ENCODE peak calls at places on chromosomes 7 and 10, in eight cellular contexts. Y, G, E, V, L, S, U and A are unnamed samples.

GRCh38 chr10:35074266-35074665 is 15.9 kb downstream of the CUL2 start:
- DNase-seq in Y (no peak), G (no peak), E (no peak), V (no peak), L (no peak), S (no peak), U (no peak), A (no peak)

GRCh38 chr10:132206377-132206745 is 19.6 kb downstream of the DPYSL4 start:
- DNase-seq in Y (no peak), G (no peak), E (no peak), V (no peak), L (no peak), S (no peak), U (no peak), A (no peak)

GRCh38 chr7:116547347-116547746 is 22.5 kb downstream of the CAV1 start:
- DNase-seq in Y (no peak), G (no peak), E (no peak), V (no peak), L (no peak), S (peak), U (no peak), A (no peak)

GRCh38 chr10:93997546-93997945 is 3.8 kb downstream of the PLCE1 start:
- DNase-seq in Y (no peak), G (no peak), E (no peak), V (no peak), L (no peak), S (no peak), U (no peak), A (no peak)

GRCh38 chr10:57959318-57960003 is 308.2 kb downstream of the IPMK start:
- DNase-seq in Y (no peak), G (no peak), E (no peak), V (no peak), L (no peak), S (no peak), U (no peak), A (no peak)

GRCh38 chr10:104796817-104797216 is 155.7 kb downstream of the SORCS3 start:
- DNase-seq in Y (no peak), G (no peak), E (no peak), V (no peak), L (no peak), S (no peak), U (no peak), A (no peak)

GRCh38 chr7:12540850-12541249 is 29.7 kb upstream of the SCIN start:
- DNase-seq in Y (no peak), G (no peak), E (no peak), V (no peak), L (no peak), S (no peak), U (no peak), A (no peak)

GRCh38 chr7:2011266-2012043 is 221.3 kb downstream of the MAD1L1 start:
- DNase-seq in Y (no peak), G (no peak), E (no peak), V (no peak), L (no peak), S (no peak), U (peak), A (no peak)

GRCh38 chr10:60718891-60719290 is 59.4 kb upstream of the CDK1 start:
- DNase-seq in Y (no peak), G (no peak), E (no peak), V (no peak), L (no peak), S (peak), U (no peak), A (no peak)

GRCh38 chr7:95473276-95473985 is 12.3 kb upstream of the ASB4 start:
- DNase-seq in Y (no peak), G (no peak), E (no peak), V (no peak), L (peak), S (no peak), U (no peak), A (no peak)

GRCh38 chr7:142438235-142438922 is 180.5 kb upstream of the PRSS58 start:
- DNase-seq in Y (peak), G (peak), E (peak), V (no peak), L (peak), S (peak), U (peak), A (no peak)

GRCh38 chr7:42235734-42236133 is 1.3 kb downstream of the GLI3 start:
- DNase-seq in Y (peak), G (no peak), E (no peak), V (no peak), L (no peak), S (peak), U (peak), A (no peak)

GRCh38 chr7:142108728-142109505 is 2.6 kb upstream of the MGAM2 start:
- DNase-seq in Y (no peak), G (no peak), E (no peak), V (no peak), L (no peak), S (no peak), U (no peak), A (no peak)

GRCh38 chr7:156725982-156726381 is 85.4 kb downstream of the RNF32 start:
- DNase-seq in Y (no peak), G (peak), E (no peak), V (no peak), L (no peak), S (peak), U (no peak), A (no peak)

GRCh38 chr7:121302214-121302745 is 26.5 kb upstream of the WNT16 start:
- DNase-seq in Y (no peak), G (no peak), E (no peak), V (no peak), L (no peak), S (peak), U (no peak), A (no peak)

GRCh38 chr7:121301441-121302213 is 27.2 kb upstream of the WNT16 start:
- DNase-seq in Y (no peak), G (no peak), E (no peak), V (no peak), L (no peak), S (peak), U (no peak), A (no peak)

GRCh38 chr7:121305109-121305508 is 23.7 kb upstream of the WNT16 start:
- DNase-seq in Y (no peak), G (peak), E (no peak), V (no peak), L (no peak), S (peak), U (no peak), A (no peak)

GRCh38 chr7:121304259-121304658 is 24.5 kb upstream of the WNT16 start:
- DNase-seq in Y (no peak), G (no peak), E (no peak), V (no peak), L (no peak), S (peak), U (no peak), A (no peak)

DNA sequence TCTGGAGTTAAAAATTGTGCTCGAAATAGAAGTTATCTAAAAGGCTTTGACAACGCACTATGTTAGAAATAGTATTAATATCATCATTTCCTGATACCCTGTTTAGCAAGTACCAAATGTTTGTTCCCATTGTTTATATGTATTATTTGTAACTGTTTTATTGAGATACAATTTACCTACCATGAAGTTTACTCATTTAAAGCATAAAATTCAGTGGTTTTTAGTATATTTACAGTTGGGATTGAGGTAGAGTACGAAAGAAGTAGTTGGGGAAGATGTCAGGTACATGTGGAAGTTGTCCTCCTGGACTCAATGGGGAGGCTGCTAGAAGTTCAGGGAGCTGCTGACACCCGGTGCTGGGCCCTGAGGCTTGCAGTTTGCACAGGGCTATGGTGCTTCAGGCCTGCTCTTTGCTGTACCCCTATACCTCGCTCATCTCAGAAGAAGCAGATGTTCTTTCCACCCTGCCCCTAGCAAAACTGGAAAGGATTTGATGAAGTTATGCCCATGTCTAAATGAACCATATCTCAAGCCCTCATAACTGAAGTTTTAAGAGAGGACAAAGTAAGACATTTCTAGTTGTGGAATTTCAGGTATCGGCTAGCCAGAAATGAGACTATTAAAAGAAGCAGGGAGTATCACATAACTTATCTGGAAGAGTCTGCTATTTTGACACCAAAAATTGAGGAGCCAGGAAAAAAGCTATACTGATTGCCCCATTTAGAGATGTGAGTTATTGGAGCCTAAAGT is 25.2 kb upstream of the WNT16 start:
- DNase-seq in Y (no peak), G (no peak), E (no peak), V (no peak), L (no peak), S (no peak), U (no peak), A (no peak)
- TF ChIP-seq CTCF in Y (peak), G (no peak), E (no peak), V (no peak), L (no peak), S (no peak), U (no peak), A (no peak)

GRCh38 chr10:18364987-18365775 is 225.0 kb downstream of the CACNB2 start:
- DNase-seq in Y (no peak), G (no peak), E (no peak), V (no peak), L (no peak), S (no peak), U (no peak), A (peak)

GRCh38 chr10:18368681-18369080 is 228.5 kb downstream of the CACNB2 start:
- DNase-seq in Y (no peak), G (peak), E (no peak), V (no peak), L (no peak), S (peak), U (no peak), A (no peak)

GRCh38 chr10:18362892-18363291 is 222.7 kb downstream of the CACNB2 start:
- DNase-seq in Y (no peak), G (no peak), E (no peak), V (no peak), L (no peak), S (no peak), U (no peak), A (no peak)

DNA sequence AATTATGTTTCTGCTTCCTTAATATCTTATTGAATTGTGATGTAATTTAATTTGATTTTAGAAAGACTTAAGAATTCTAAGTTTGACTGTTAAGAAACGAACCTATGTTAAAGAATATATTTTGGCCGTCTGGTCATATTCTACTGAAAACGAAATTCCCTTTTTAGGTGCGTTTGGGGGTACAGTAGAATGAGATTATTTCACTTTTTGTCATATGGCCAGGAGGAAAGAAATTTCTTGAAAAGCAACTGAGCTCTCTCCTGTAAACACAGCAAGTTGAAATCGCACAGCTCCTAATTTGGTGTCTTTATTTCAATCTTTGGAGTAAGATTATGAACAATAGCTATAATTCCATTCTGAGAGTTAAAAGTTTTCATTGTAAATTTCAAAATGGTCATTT is 227.6 kb downstream of the CACNB2 start:
- DNase-seq in Y (no peak), G (no peak), E (no peak), V (no peak), L (no peak), S (no peak), U (no peak), A (no peak)
- TF ChIP-seq CTCF in Y (no peak), G (no peak), E (no peak), V (no peak), L (no peak), S (no peak), U (no peak), A (no peak)

GRCh38 chr10:89206402-89207180 is 526 bp downstream of the CH25H start:
- DNase-seq in Y (no peak), G (peak), E (peak), V (no peak), L (peak), S (peak), U (peak), A (no peak)
- TF ChIP-seq CTCF in Y (no peak), G (no peak), E (no peak), V (no peak), L (no peak), S (no peak), U (no peak), A (no peak)

DNA sequence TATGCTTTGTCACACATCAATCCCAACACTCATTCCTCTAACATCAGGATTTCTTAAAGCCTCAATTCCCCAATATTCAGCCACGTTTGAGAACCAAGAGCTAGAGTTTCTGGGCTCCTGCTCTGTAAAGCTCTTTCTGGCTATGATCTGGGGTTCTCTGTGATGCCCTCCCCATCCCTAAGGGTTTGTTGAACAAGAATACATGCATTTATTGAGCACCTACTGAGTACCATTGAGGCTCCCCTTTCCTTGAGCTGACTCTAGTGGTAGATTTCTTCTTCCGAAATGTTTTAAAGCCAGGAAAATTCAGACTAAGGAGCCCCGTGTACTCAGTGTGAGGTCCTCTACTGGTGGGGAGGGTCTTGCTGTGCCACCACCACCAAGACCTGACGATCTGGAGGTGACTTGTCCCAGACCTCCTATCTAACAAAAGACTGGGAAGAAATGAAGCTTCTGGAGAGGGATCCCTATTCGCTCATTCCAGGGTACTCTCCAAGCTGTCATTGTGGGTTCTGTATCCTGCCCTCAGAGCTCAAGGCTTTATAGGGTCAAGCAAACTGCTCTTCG is 23.1 kb upstream of the SRGN start:
- DNase-seq in Y (peak), G (no peak), E (no peak), V (no peak), L (no peak), S (no peak), U (no peak), A (no peak)
- TF ChIP-seq CTCF in Y (peak), G (peak), E (no peak), V (no peak), L (no peak), S (no peak), U (no peak), A (no peak)

DNA sequence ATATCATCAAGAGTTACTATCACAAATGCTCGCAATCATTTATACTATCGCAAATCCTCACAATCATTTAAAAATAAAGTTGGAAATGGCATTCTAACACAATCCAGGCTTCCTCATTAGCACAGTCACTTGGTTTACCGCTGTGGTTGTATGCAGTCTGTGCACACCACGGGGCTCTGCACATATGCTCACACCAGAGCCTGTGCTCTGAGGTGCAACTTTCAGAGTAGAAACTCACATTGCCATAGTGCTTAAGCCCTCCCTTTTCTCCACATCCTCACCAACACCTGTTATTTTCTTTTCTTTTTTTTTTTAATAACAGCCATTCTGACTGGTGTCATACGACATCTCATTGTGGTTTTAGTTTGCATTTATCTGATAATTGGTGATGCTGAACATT is 235.6 kb upstream of the KLF6 start:
- DNase-seq in Y (no peak), G (no peak), E (no peak), V (no peak), L (no peak), S (no peak), U (no peak), A (no peak)
- TF ChIP-seq CTCF in Y (no peak), G (no peak), E (no peak), V (no peak), L (no peak), S (no peak), U (no peak), A (no peak)

DNA sequence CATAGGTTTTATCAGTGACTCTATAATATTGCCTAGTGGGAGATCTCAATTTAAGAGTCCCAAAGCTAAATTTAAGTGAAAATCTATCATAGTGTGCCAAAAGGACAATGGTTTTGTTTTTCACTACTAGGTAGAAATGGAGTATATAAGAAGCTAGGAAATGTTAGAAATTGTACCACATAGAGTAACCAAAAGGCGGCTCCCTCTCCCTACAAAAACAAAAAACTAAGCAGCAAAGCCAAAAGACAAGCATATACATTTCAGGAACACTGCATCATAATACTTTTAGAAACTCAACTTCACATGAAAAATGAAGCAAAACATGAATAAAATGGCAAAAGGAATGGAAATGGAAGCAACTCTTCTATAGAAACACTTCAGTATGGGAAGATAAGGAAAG is 271.6 kb downstream of the CACNA2D1 start:
- DNase-seq in Y (no peak), G (peak), E (no peak), V (no peak), L (no peak), S (peak), U (no peak), A (no peak)
- TF ChIP-seq CTCF in Y (peak), G (peak), E (no peak), V (no peak), L (no peak), S (no peak), U (no peak), A (no peak)

GRCh38 chr7:131581241-131582157 is 25.1 kb upstream of the PODXL start:
- DNase-seq in Y (peak), G (peak), E (no peak), V (peak), L (no peak), S (no peak), U (peak), A (no peak)
- TF ChIP-seq CTCF in Y (peak), G (no peak), E (no peak), V (peak), L (no peak), S (no peak), U (peak), A (no peak)

GRCh38 chr10:45809829-45810228 is 37.5 kb downstream of the AGAP4 start:
- DNase-seq in Y (peak), G (peak), E (no peak), V (no peak), L (no peak), S (peak), U (no peak), A (no peak)
- TF ChIP-seq CTCF in Y (peak), G (peak), E (no peak), V (no peak), L (peak), S (no peak), U (no peak), A (no peak)

GRCh38 chr7:158706273-158706704 is 1.7 kb upstream of the NCAPG2 start:
- DNase-seq in Y (no peak), G (peak), E (no peak), V (no peak), L (no peak), S (no peak), U (no peak), A (no peak)
- TF ChIP-seq CTCF in Y (no peak), G (no peak), E (no peak), V (no peak), L (no peak), S (no peak), U (no peak), A (no peak)